ENCODE peak calls at places on chromosome X, in six cellular contexts. One of them, this sample, is unnamed.

GRCh38 chrX:13752646-13753045 is 18.1 kb downstream of the OFD1 start:
- DNase-seq in heart right ventricle: no peak
- DNase-seq in HFF-Myc: no peak
- DNase-seq in A673: no peak
- DNase-seq in fibroblast of mammary gland: no peak
- DNase-seq in Peyer's patch: no peak
- DNase-seq in this sample: no peak

GRCh38 chrX:131792789-131793462 is 230.2 kb upstream of the STK26 start:
- DNase-seq in fibroblast of mammary gland: peak
- DNase-seq in A673: peak
- DNase-seq in Peyer's patch: peak
- DNase-seq in HFF-Myc: no peak
- DNase-seq in heart right ventricle: peak
- DNase-seq in this sample: no peak

GRCh38 chrX:44314855-44315254 is 28.6 kb downstream of the EFHC2 start:
- DNase-seq in Peyer's patch: no peak
- DNase-seq in heart right ventricle: no peak
- DNase-seq in A673: no peak
- DNase-seq in HFF-Myc: no peak
- DNase-seq in fibroblast of mammary gland: no peak
- DNase-seq in this sample: no peak

GRCh38 chrX:123873956-123874355 is 14.1 kb downstream of the XIAP start:
- DNase-seq in Peyer's patch: no peak
- DNase-seq in fibroblast of mammary gland: no peak
- DNase-seq in A673: no peak
- DNase-seq in HFF-Myc: no peak
- DNase-seq in heart right ventricle: no peak
- DNase-seq in this sample: peak

GRCh38 chrX:10327651-10328050 is 170.9 kb downstream of the CLCN4 start:
- DNase-seq in A673: peak
- DNase-seq in Peyer's patch: no peak
- DNase-seq in HFF-Myc: no peak
- DNase-seq in heart right ventricle: no peak
- DNase-seq in fibroblast of mammary gland: peak
- DNase-seq in this sample: no peak

GRCh38 chrX:8960809-8961413 is 73.0 kb downstream of the FAM9B start:
- DNase-seq in HFF-Myc: peak
- DNase-seq in heart right ventricle: no peak
- DNase-seq in A673: no peak
- DNase-seq in fibroblast of mammary gland: peak
- DNase-seq in Peyer's patch: no peak
- DNase-seq in this sample: no peak

GRCh38 chrX:3549442-3549875 is 164.0 kb downstream of the PRKX start:
- DNase-seq in A673: peak
- DNase-seq in HFF-Myc: no peak
- DNase-seq in heart right ventricle: peak
- DNase-seq in Peyer's patch: no peak
- DNase-seq in fibroblast of mammary gland: peak
- DNase-seq in this sample: no peak

GRCh38 chrX:36963069-36963808 is 44.9 kb upstream of the FAM47C start:
- DNase-seq in HFF-Myc: no peak
- DNase-seq in Peyer's patch: no peak
- DNase-seq in A673: no peak
- DNase-seq in heart right ventricle: no peak
- DNase-seq in fibroblast of mammary gland: no peak
- DNase-seq in this sample: no peak

GRCh38 chrX:149074429-149074828 is 430.7 kb downstream of the IDS start:
- DNase-seq in fibroblast of mammary gland: peak
- DNase-seq in HFF-Myc: no peak
- DNase-seq in Peyer's patch: no peak
- DNase-seq in A673: peak
- DNase-seq in heart right ventricle: peak
- DNase-seq in this sample: no peak

GRCh38 chrX:63746715-63747114 is 38.3 kb downstream of the ARHGEF9 start:
- DNase-seq in fibroblast of mammary gland: no peak
- DNase-seq in heart right ventricle: no peak
- DNase-seq in A673: no peak
- DNase-seq in Peyer's patch: no peak
- DNase-seq in HFF-Myc: no peak
- DNase-seq in this sample: peak

GRCh38 chrX:136754641-136755040 is 26.1 kb downstream of the ARHGEF6 start:
- DNase-seq in heart right ventricle: peak
- DNase-seq in A673: no peak
- DNase-seq in Peyer's patch: no peak
- DNase-seq in fibroblast of mammary gland: no peak
- DNase-seq in HFF-Myc: no peak
- DNase-seq in this sample: no peak

GRCh38 chrX:112731793-112732192 is 52.1 kb upstream of the LHFPL1 start:
- DNase-seq in fibroblast of mammary gland: peak
- DNase-seq in A673: peak
- DNase-seq in Peyer's patch: no peak
- DNase-seq in HFF-Myc: no peak
- DNase-seq in heart right ventricle: no peak
- DNase-seq in this sample: no peak

GRCh38 chrX:38927592-38927991 is 126.3 kb downstream of the MID1IP1 start:
- DNase-seq in fibroblast of mammary gland: no peak
- DNase-seq in Peyer's patch: no peak
- DNase-seq in HFF-Myc: no peak
- DNase-seq in heart right ventricle: no peak
- DNase-seq in A673: no peak
- DNase-seq in this sample: no peak

GRCh38 chrX:17738002-17738713 is 865 bp downstream of the SCML1 start:
- DNase-seq in HFF-Myc: no peak
- DNase-seq in A673: peak
- DNase-seq in heart right ventricle: peak
- DNase-seq in fibroblast of mammary gland: peak
- DNase-seq in Peyer's patch: peak
- DNase-seq in this sample: peak

GRCh38 chrX:97685753-97686152 is 802.0 kb downstream of the RPA4 start:
- DNase-seq in A673: peak
- DNase-seq in Peyer's patch: peak
- DNase-seq in heart right ventricle: no peak
- DNase-seq in fibroblast of mammary gland: peak
- DNase-seq in HFF-Myc: no peak
- DNase-seq in this sample: peak

GRCh38 chrX:150984164-150984824 is 1.2 kb downstream of the HMGB3 start:
- DNase-seq in HFF-Myc: no peak
- DNase-seq in A673: peak
- DNase-seq in fibroblast of mammary gland: no peak
- DNase-seq in heart right ventricle: no peak
- DNase-seq in Peyer's patch: no peak
- DNase-seq in this sample: no peak

GRCh38 chrX:1511829-1512228 is 25.2 kb downstream of the P2RY8 start:
- DNase-seq in fibroblast of mammary gland: no peak
- DNase-seq in heart right ventricle: no peak
- DNase-seq in Peyer's patch: no peak
- DNase-seq in HFF-Myc: no peak
- DNase-seq in A673: no peak
- DNase-seq in this sample: no peak

GRCh38 chrX:7378406-7378805 is 230.5 kb upstream of the PUDP start:
- DNase-seq in heart right ventricle: no peak
- DNase-seq in Peyer's patch: no peak
- DNase-seq in fibroblast of mammary gland: no peak
- DNase-seq in A673: no peak
- DNase-seq in HFF-Myc: no peak
- DNase-seq in this sample: no peak

GRCh38 chrX:40402771-40403533 is 177.8 kb upstream of the ATP6AP2 start:
- DNase-seq in A673: peak
- DNase-seq in fibroblast of mammary gland: peak
- DNase-seq in HFF-Myc: no peak
- DNase-seq in Peyer's patch: peak
- DNase-seq in heart right ventricle: peak
- DNase-seq in this sample: no peak

GRCh38 chrX:53435997-53436396 is 1.8 kb upstream of the HSD17B10 start:
- DNase-seq in HFF-Myc: no peak
- DNase-seq in A673: peak
- DNase-seq in fibroblast of mammary gland: peak
- DNase-seq in heart right ventricle: peak
- DNase-seq in Peyer's patch: peak
- DNase-seq in this sample: peak

GRCh38 chrX:20116575-20117240 is at the start of gene MAP7D2:
- DNase-seq in heart right ventricle: no peak
- DNase-seq in Peyer's patch: no peak
- DNase-seq in fibroblast of mammary gland: no peak
- DNase-seq in A673: no peak
- DNase-seq in HFF-Myc: no peak
- DNase-seq in this sample: no peak

DNA sequence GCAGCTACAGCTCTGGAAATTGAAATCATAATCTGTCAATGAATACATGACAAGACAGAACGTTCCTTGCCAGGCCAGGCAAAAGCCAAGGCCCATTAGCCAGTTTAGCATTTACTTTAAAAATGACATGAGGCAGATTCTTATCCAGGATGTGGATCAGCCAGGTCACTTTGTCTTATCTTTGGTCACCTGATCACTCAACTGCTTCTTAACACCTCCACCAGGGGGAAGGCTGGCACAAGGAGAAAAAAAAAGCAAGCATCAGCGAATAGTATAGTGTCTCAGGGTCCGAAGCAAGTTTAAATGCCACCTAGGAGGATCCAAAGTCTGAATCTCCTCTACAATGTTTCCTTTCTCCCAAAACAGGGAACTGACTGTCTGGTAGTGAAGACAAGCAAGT is 18.8 kb downstream of the ATP1B4 start:
- DNase-seq in heart right ventricle: no peak
- DNase-seq in Peyer's patch: no peak
- DNase-seq in fibroblast of mammary gland: peak
- DNase-seq in HFF-Myc: no peak
- DNase-seq in A673: peak
- DNase-seq in this sample: peak
- TF ChIP-seq CTCF in heart right ventricle: no peak
- TF ChIP-seq CTCF in Peyer's patch: peak
- TF ChIP-seq CTCF in fibroblast of mammary gland: peak
- TF ChIP-seq CTCF in HFF-Myc: peak
- TF ChIP-seq CTCF in A673: peak
- TF ChIP-seq CTCF in this sample: peak

DNA sequence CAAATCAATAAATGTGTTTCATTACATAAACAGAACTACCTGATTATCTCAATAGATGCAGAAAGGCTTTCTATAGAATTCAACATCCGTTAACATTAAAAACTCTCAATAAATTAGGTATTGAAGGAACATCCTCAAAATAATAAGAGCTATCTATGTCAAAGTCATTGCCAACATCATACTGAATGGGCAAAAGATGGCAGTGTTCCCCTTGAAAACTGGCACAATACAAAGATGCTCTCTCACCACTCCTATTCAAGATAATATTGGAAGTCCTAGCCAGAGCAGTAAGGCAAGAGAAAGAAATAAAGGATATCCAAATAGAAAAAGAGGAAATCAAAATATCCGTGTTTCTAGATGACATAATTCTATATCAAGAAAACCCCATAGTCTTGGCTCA is 466.4 kb downstream of the MAGEE1 start:
- DNase-seq in heart right ventricle: no peak
- DNase-seq in HFF-Myc: no peak
- DNase-seq in A673: no peak
- DNase-seq in Peyer's patch: no peak
- DNase-seq in fibroblast of mammary gland: no peak
- DNase-seq in this sample: peak
- TF ChIP-seq CTCF in heart right ventricle: no peak
- TF ChIP-seq CTCF in HFF-Myc: no peak
- TF ChIP-seq CTCF in A673: no peak
- TF ChIP-seq CTCF in Peyer's patch: no peak
- TF ChIP-seq CTCF in fibroblast of mammary gland: no peak
- TF ChIP-seq CTCF in this sample: no peak

GRCh38 chrX:110448459-110448858 is 89.8 kb downstream of the RTL9 start:
- DNase-seq in heart right ventricle: no peak
- DNase-seq in HFF-Myc: no peak
- DNase-seq in fibroblast of mammary gland: no peak
- DNase-seq in A673: no peak
- DNase-seq in Peyer's patch: no peak
- DNase-seq in this sample: no peak

GRCh38 chrX:110437686-110438085 is 79.0 kb downstream of the RTL9 start:
- DNase-seq in A673: no peak
- DNase-seq in heart right ventricle: no peak
- DNase-seq in Peyer's patch: no peak
- DNase-seq in fibroblast of mammary gland: no peak
- DNase-seq in HFF-Myc: no peak
- DNase-seq in this sample: no peak

GRCh38 chrX:110440016-110440805 is 81.6 kb downstream of the RTL9 start:
- DNase-seq in heart right ventricle: no peak
- DNase-seq in Peyer's patch: no peak
- DNase-seq in A673: no peak
- DNase-seq in HFF-Myc: no peak
- DNase-seq in fibroblast of mammary gland: no peak
- DNase-seq in this sample: no peak

GRCh38 chrX:110444996-110445395 is 86.3 kb downstream of the RTL9 start:
- DNase-seq in A673: no peak
- DNase-seq in Peyer's patch: no peak
- DNase-seq in fibroblast of mammary gland: no peak
- DNase-seq in heart right ventricle: no peak
- DNase-seq in HFF-Myc: no peak
- DNase-seq in this sample: no peak

DNA sequence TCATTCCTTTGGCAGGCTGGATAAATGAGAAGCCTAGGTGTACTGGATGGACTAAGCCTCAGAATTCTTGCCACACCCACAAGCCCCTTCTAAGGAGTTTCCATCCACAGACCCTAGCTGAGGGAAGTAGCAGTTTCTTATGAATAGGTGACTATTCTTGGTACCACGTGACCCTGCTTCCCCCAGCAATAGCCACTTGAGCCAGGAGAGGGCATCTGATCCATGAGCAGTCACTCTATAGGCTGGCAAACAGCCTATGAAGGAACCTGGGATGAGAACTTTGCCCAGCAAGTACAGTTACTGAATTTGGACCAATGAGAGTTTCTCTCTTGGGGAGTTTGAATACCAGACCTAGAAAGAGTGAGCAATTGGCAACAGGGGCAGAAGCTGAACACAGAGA is 84.0 kb downstream of the RTL9 start:
- DNase-seq in heart right ventricle: no peak
- DNase-seq in HFF-Myc: no peak
- DNase-seq in A673: peak
- DNase-seq in fibroblast of mammary gland: peak
- DNase-seq in Peyer's patch: no peak
- DNase-seq in this sample: peak
- TF ChIP-seq CTCF in heart right ventricle: no peak
- TF ChIP-seq CTCF in HFF-Myc: peak
- TF ChIP-seq CTCF in A673: peak
- TF ChIP-seq CTCF in fibroblast of mammary gland: peak
- TF ChIP-seq CTCF in Peyer's patch: no peak
- TF ChIP-seq CTCF in this sample: no peak

DNA sequence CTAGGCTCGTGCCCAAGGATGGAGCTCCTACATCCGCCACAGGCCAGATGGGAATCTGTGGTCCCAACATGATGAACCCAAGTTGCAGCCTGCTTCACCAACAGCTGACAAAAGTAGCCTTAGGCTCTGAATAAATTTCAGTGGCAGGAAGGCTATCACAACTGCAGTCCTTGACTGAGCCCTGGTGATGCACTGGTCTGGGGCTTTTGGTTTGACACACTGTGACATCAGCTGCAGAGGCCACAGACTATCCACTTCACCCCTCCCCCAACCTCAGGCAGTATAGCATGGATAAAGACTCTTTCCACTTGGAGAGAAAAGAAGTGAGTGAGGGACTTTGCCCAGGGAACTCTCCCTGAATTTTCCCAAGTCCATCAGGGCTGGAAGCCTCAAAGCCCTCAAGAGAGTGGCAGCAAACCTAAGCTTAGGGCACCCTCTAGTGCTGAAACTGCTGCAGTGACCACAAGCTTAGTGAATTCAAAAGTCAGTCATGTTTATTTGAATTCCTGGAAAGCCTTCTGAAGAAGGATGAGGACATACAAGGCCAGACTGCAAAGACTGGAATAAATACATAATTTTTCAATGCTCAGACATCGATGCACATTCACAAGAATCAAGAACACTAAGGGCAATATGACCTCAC is 135.0 kb upstream of the TENT5D start:
- DNase-seq in A673: peak
- DNase-seq in HFF-Myc: no peak
- DNase-seq in fibroblast of mammary gland: peak
- DNase-seq in Peyer's patch: peak
- DNase-seq in heart right ventricle: no peak
- DNase-seq in this sample: no peak
- TF ChIP-seq CTCF in A673: peak
- TF ChIP-seq CTCF in HFF-Myc: no peak
- TF ChIP-seq CTCF in fibroblast of mammary gland: peak
- TF ChIP-seq CTCF in Peyer's patch: peak
- TF ChIP-seq CTCF in heart right ventricle: no peak
- TF ChIP-seq CTCF in this sample: no peak